ENCODE peak calls at places on chromosomes 7 and 10, in four cellular contexts. T, O, J and N are unnamed samples.

GRCh38 chr10:5042922-5043321 is 39.3 kb upstream of the AKR1C2 start:
- DNase-seq in O (no peak), T (no peak), J (no peak), N (no peak)

GRCh38 chr10:75195035-75195763 is 15.4 kb upstream of the VDAC2 start:
- DNase-seq in O (no peak), T (no peak), J (peak), N (no peak)

GRCh38 chr7:21867816-21868646 is 77.7 kb downstream of the CDCA7L start:
- DNase-seq in J (no peak), T (no peak), O (no peak), N (no peak)

GRCh38 chr10:43299579-43299978 is 32.7 kb upstream of the RASGEF1A start:
- DNase-seq in J (no peak), O (peak), T (no peak), N (no peak)

GRCh38 chr7:29384277-29384676 is 179.4 kb upstream of the PRR15 start:
- DNase-seq in O (no peak), T (no peak), J (no peak), N (no peak)

GRCh38 chr7:157501576-157501975 is 164.8 kb downstream of the DNAJB6 start:
- DNase-seq in O (no peak), J (no peak), T (peak), N (peak)

GRCh38 chr10:120945801-120946302 is 94.7 kb downstream of the WDR11 start:
- DNase-seq in T (no peak), O (peak), J (no peak), N (peak)

GRCh38 chr7:41438919-41439882 is 263.7 kb downstream of the INHBA start:
- DNase-seq in J (no peak), O (no peak), T (no peak), N (no peak)

GRCh38 chr7:145324081-145324480 is 488.2 kb upstream of the TPK1 start:
- DNase-seq in O (no peak), T (no peak), J (no peak), N (no peak)

GRCh38 chr10:118033905-118034304 is 12.8 kb downstream of the RAB11FIP2 start:
- DNase-seq in O (no peak), J (no peak), T (no peak), N (no peak)

GRCh38 chr7:115910541-115911164 is 119.9 kb downstream of the TFEC start:
- DNase-seq in T (no peak), J (peak), O (no peak), N (no peak)

GRCh38 chr10:95505641-95506040 is 55.5 kb downstream of the SORBS1 start:
- DNase-seq in T (no peak), J (no peak), O (no peak), N (no peak)